ENCODE peak calls at places on chromosomes 16 and 17, in six cellular contexts. K is WERI-Rb-1, W is AG04450, T is body of pancreas, Q is adrenal gland, M is A549. X is an unnamed sample.
A peak's percentile ranks its signal among the peaks of the same experiment; 100 is the strongest.

GRCh38 chr17:19939993-19940721 is 37.5 kb downstream of the AKAP10 start:
- DNase-seq in K (no peak), W (no peak), T (no peak), Q (no peak), M (no peak), X (no peak)

GRCh38 chr17:77692571-77693161 is 265.8 kb upstream of the TNRC6C start:
- DNase-seq in K (no peak), W (no peak), T (no peak), Q (peak; percentile 61), M (no peak), X (no peak)

GRCh38 chr17:78322327-78322857 is 37.5 kb downstream of the SOCS3 start:
- DNase-seq in K (no peak), W (no peak), T (no peak), Q (no peak), M (no peak), X (no peak)

GRCh38 chr17:72631568-72631967 is 460.9 kb downstream of the SLC39A11 start:
- DNase-seq in K (no peak), W (no peak), T (no peak), Q (no peak), M (no peak), X (no peak)

GRCh38 chr17:32243712-32244111 is 21.9 kb upstream of the RHBDL3 start:
- DNase-seq in K (no peak), W (no peak), T (no peak), Q (no peak), M (no peak), X (no peak)

GRCh38 chr17:73288534-73289302 is 23.1 kb downstream of the CDC42EP4 start:
- DNase-seq in K (no peak), W (no peak), T (peak; percentile 88), Q (peak; percentile 84), M (peak; percentile 90), X (no peak)

GRCh38 chr16:25253322-25253721 is 4.3 kb downstream of the ZKSCAN2 start:
- DNase-seq in K (no peak), W (no peak), T (no peak), Q (no peak), M (no peak), X (no peak)

GRCh38 chr17:82236142-82236971 is 7.5 kb downstream of the SLC16A3 start:
- DNase-seq in K (peak; percentile 84), W (no peak), T (peak; percentile 76), Q (peak; percentile 83), M (peak; percentile 79), X (no peak)

GRCh38 chr17:78727476-78728229 is 54.4 kb downstream of the CYTH1 start:
- DNase-seq in K (no peak), W (no peak), T (no peak), Q (no peak), M (no peak), X (no peak)

GRCh38 chr16:1159325-1159972 is 6.5 kb downstream of the CACNA1H start:
- DNase-seq in K (peak; percentile 92), W (no peak), T (peak; percentile 40), Q (peak; percentile 46), M (no peak), X (no peak)

GRCh38 chr17:15124746-15125145 is 140.4 kb downstream of the PMP22 start:
- DNase-seq in K (no peak), W (no peak), T (no peak), Q (no peak), M (no peak), X (no peak)

GRCh38 chr17:76473541-76473985 is 6.2 kb downstream of the AANAT start:
- DNase-seq in K (peak; percentile 76), W (no peak), T (no peak), Q (no peak), M (peak; percentile 49), X (no peak)

GRCh38 chr17:78184311-78184710 is 2.5 kb downstream of the TK1 start:
- DNase-seq in K (no peak), W (no peak), T (peak; percentile 72), Q (no peak), M (no peak), X (no peak)

GRCh38 chr17:41407226-41407625 is 9.8 kb upstream of the KRT31 start:
- DNase-seq in K (no peak), W (no peak), T (no peak), Q (no peak), M (no peak), X (no peak)

GRCh38 chr16:28149016-28149888 is 62.5 kb downstream of the XPO6 start:
- DNase-seq in K (no peak), W (no peak), T (no peak), Q (no peak), M (no peak), X (no peak)

GRCh38 chr17:60630352-60630751 is 30.4 kb downstream of the PPM1D start:
- DNase-seq in K (no peak), W (no peak), T (no peak), Q (no peak), M (no peak), X (peak; percentile 47)

GRCh38 chr17:77434136-77435114 is 293.7 kb downstream of the SEC14L1 start:
- DNase-seq in K (no peak), W (no peak), T (no peak), Q (no peak), M (no peak), X (no peak)

GRCh38 chr17:79160980-79161621 is 86.5 kb downstream of the ENGASE start:
- DNase-seq in K (no peak), W (no peak), T (no peak), Q (no peak), M (no peak), X (no peak)

GRCh38 chr16:23966577-23966976 is 130.8 kb downstream of the PRKCB start:
- DNase-seq in K (no peak), W (no peak), T (no peak), Q (no peak), M (no peak), X (no peak)

GRCh38 chr16:23739516-23739915 is 15.3 kb upstream of the CHP2 start:
- DNase-seq in K (no peak), W (no peak), T (no peak), Q (no peak), M (no peak), X (no peak)

GRCh38 chr17:3005696-3006095 is 57.7 kb downstream of the OR1D5 start:
- DNase-seq in K (no peak), W (no peak), T (no peak), Q (no peak), M (no peak), X (no peak)
- H3K27ac ChIP-seq in K (no peak overlapping the region), W (no peak overlapping the region), T (no peak overlapping the region), Q (no peak overlapping the region), M (peak overlapping the region; percentile 91), X (no peak overlapping the region)

GRCh38 chr17:74528491-74529199 is 2.6 kb downstream of the CD300LB start:
- DNase-seq in K (no peak), W (no peak), T (no peak), Q (peak; percentile 52), M (no peak), X (no peak)

GRCh38 chr17:74532115-74532514 is 840 bp upstream of the CD300LB start:
- DNase-seq in K (peak; percentile 5), W (no peak), T (no peak), Q (peak; percentile 57), M (no peak), X (no peak)

GRCh38 chr17:74530751-74531150 is 524 bp downstream of the CD300LB start:
- DNase-seq in K (no peak), W (no peak), T (no peak), Q (peak; percentile 10), M (no peak), X (no peak)

GRCh38 chr17:74529243-74529642 is 2.0 kb downstream of the CD300LB start:
- DNase-seq in K (no peak), W (no peak), T (no peak), Q (no peak), M (no peak), X (no peak)

DNA sequence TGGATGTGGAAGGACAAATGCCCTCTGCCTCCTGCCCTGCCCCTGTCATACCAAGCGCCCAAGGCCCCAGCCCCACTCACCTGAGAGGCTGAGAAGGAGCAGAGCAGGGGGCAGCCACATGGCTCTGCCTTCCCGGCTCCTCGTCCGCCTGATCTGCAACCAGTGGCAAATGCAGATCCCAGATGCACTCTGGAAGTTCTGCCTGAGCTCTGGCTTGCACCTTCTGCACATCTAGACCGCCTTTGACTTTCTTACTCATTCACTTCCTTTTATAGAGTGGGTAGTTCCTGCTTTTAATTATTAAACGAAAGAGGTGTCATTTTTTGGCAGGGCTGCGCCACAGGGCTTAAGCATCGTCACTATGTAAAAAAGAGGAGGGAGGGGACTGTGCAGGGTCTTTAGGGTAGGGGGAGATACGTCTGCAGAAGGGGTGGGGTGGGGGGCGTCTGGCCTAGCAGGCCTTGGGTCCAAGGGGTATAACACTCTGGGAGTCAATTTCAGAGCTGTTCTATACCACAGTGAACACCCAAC is at the start of gene CD300LB:
- DNase-seq in K (peak; percentile 1), W (no peak), T (no peak), Q (peak; percentile 22), M (no peak), X (no peak)
- TF ChIP-seq CTCF in K (no peak), W (no peak), T (no peak), Q (no peak), M (no peak), X (no peak)

GRCh38 chr17:66331038-66331816 is 28.8 kb downstream of the PRKCA start:
- DNase-seq in K (no peak), W (no peak), T (no peak), Q (no peak), M (no peak), X (no peak)
- H3K27ac ChIP-seq in K (no peak overlapping the region), W (no peak overlapping the region), T (no peak overlapping the region), Q (no peak overlapping the region), M (no peak overlapping the region), X (no peak overlapping the region)

GRCh38 chr17:28846231-28846630 is 3.6 kb upstream of the FAM222B start:
- DNase-seq in K (no peak), W (no peak), T (no peak), Q (no peak), M (no peak), X (no peak)

GRCh38 chr17:28853295-28853694 is 1.5 kb upstream of the ERAL1 start:
- DNase-seq in K (no peak), W (no peak), T (no peak), Q (no peak), M (no peak), X (no peak)

GRCh38 chr17:28843810-28844137 is 1.2 kb upstream of the FAM222B start:
- DNase-seq in K (no peak), W (no peak), T (no peak), Q (no peak), M (no peak), X (no peak)

GRCh38 chr17:28854457-28855382 is at the start of gene ERAL1:
- DNase-seq in K (peak; percentile 87), W (peak; percentile 75), T (peak; percentile 86), Q (peak; percentile 84), M (peak; percentile 90), X (peak; percentile 84)

DNA sequence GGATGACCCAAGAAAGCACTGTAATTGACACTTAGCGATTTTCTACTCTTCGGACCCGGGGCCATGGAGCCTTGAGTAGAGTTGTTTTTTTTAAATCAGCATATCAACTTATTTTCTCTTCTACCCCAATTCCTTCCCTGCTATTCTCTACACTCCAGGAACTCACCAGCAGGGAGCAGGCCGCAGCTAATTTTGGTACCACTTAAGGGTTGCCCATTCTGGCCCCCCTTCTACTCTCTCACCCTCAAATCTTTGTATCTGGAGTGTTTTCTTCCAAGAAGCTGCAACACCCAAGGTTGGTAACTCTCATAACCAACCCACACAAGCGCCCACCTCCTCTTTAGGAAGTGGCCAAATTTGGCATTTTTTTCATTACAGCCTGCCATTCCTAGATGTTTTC is 5.5 kb upstream of the ERAL1 start:
- DNase-seq in K (no peak), W (no peak), T (no peak), Q (no peak), M (peak; percentile 49), X (no peak)
- TF ChIP-seq CTCF in K (peak; percentile 29), W (peak; percentile 7), T (no peak), Q (no peak), M (no peak), X (no peak)

X was measured in brain microvascular endothelial cell.